ENCODE peak calls at places on chromosomes 13 and 19, in nine cellular contexts. G, Q, Y, Z, U, P, L, F and V are unnamed samples.

GRCh38 chr13:109836629-109837607 is 50.5 kb upstream of the IRS2 start:
- DNase-seq in G (no peak), Q (no peak), Y (no peak), Z (no peak), U (no peak), P (no peak), L (no peak), F (no peak), V (no peak)

GRCh38 chr13:111956261-111957151 is 110.4 kb upstream of the SOX1 start:
- DNase-seq in G (no peak), Q (no peak), Y (no peak), Z (no peak), U (no peak), P (no peak), L (no peak), F (no peak), V (no peak)

GRCh38 chr19:18437481-18438330 is at the start of gene ISYNA1:
- DNase-seq in G (peak), Q (peak), Y (no peak), Z (peak), U (peak), P (no peak), L (no peak), F (no peak), V (peak)

GRCh38 chr13:57437587-57437986 is 194.0 kb upstream of the PCDH17 start:
- DNase-seq in G (no peak), Q (no peak), Y (no peak), Z (no peak), U (no peak), P (no peak), L (no peak), F (no peak), V (no peak)

GRCh38 chr19:47124937-47125668 is 5.5 kb upstream of the SAE1 start:
- DNase-seq in G (peak), Q (no peak), Y (no peak), Z (no peak), U (peak), P (peak), L (no peak), F (no peak), V (peak)

GRCh38 chr13:107466326-107466725 is 749.0 kb downstream of the LIG4 start:
- DNase-seq in G (no peak), Q (no peak), Y (no peak), Z (no peak), U (peak), P (no peak), L (no peak), F (no peak), V (no peak)

GRCh38 chr19:49929121-49929610 is at the start of the genes ATF5 and NUP62:
- DNase-seq in G (peak), Q (peak), Y (peak), Z (peak), U (peak), P (peak), L (peak), F (peak), V (peak)

GRCh38 chr13:45781553-45782326 is 69.8 kb downstream of the SIAH3 start:
- DNase-seq in G (no peak), Q (no peak), Y (no peak), Z (no peak), U (no peak), P (no peak), L (no peak), F (no peak), V (no peak)

GRCh38 chr13:40662866-40663265 is 3.6 kb downstream of the FOXO1 start:
- DNase-seq in G (no peak), Q (no peak), Y (no peak), Z (no peak), U (no peak), P (no peak), L (no peak), F (no peak), V (no peak)

GRCh38 chr19:13053761-13054604 is 48.7 kb downstream of the LYL1 start:
- DNase-seq in G (peak), Q (peak), Y (peak), Z (no peak), U (peak), P (peak), L (peak), F (peak), V (no peak)

GRCh38 chr13:95256086-95256485 is 45.2 kb downstream of the ABCC4 start:
- DNase-seq in G (peak), Q (no peak), Y (no peak), Z (no peak), U (peak), P (no peak), L (no peak), F (no peak), V (no peak)